ENCODE peak calls at places on chromosomes 13 and 19, in four cellular contexts. A is GM06990, H is omental fat pad, S is sigmoid colon. I is an unnamed sample.

GRCh38 chr13:92727118-92727517 is 499.5 kb upstream of the GPC6 start:
- DNase-seq in A (no peak), H (no peak), S (no peak), I (no peak)

GRCh38 chr19:12997225-12997966 is 2.1 kb downstream of the NFIX start:
- DNase-seq in A (no peak), H (no peak), S (no peak), I (no peak)

GRCh38 chr13:59710995-59711701 is 452.6 kb downstream of the DIAPH3 start:
- DNase-seq in A (no peak), H (no peak), S (no peak), I (no peak)

GRCh38 chr13:26480246-26480855 is 77.1 kb upstream of the WASF3 start:
- DNase-seq in A (no peak), H (no peak), S (peak), I (no peak)

GRCh38 chr13:43428545-43429287 is 358.1 kb downstream of the ENOX1 start:
- DNase-seq in A (no peak), H (no peak), S (no peak), I (no peak)

GRCh38 chr19:1210227-1210538 is 4.6 kb downstream of the STK11 start:
- DNase-seq in A (no peak), H (no peak), S (no peak), I (no peak)

GRCh38 chr13:49791753-49792549 is 531 bp downstream of the KPNA3 start:
- DNase-seq in A (peak), H (no peak), S (peak), I (peak)

GRCh38 chr13:113631341-113632095 is 26.5 kb downstream of the ATP4B start:
- DNase-seq in A (no peak), H (no peak), S (peak), I (peak)

GRCh38 chr19:18733196-18733647 is 49.7 kb downstream of the CRTC1 start:
- DNase-seq in A (no peak), H (no peak), S (peak), I (no peak)

GRCh38 chr13:111152836-111153235 is 37.7 kb downstream of the ARHGEF7 start:
- DNase-seq in A (no peak), H (no peak), S (no peak), I (no peak)

GRCh38 chr13:29935309-29935981 is 85.0 kb upstream of the UBL3 start:
- DNase-seq in A (peak), H (no peak), S (no peak), I (no peak)

GRCh38 chr19:5083547-5083965 is 114.6 kb downstream of the KDM4B start:
- DNase-seq in A (no peak), H (no peak), S (peak), I (no peak)

GRCh38 chr19:30880551-30880950 is 468.7 kb downstream of the TSHZ3 start:
- DNase-seq in A (no peak), H (no peak), S (no peak), I (no peak)

GRCh38 chr13:46712524-46712923 is 84.4 kb downstream of the ESD start:
- DNase-seq in A (no peak), H (no peak), S (no peak), I (no peak)

GRCh38 chr13:44068737-44069136 is 189.0 kb downstream of the LACC1 start:
- DNase-seq in A (no peak), H (no peak), S (no peak), I (no peak)

GRCh38 chr19:10780368-10780767 is 55.6 kb downstream of the TMED1 start:
- DNase-seq in A (no peak), H (peak), S (peak), I (peak)

GRCh38 chr13:41148421-41149283 is 16.1 kb upstream of the KBTBD6 start:
- DNase-seq in A (no peak), H (no peak), S (no peak), I (no peak)

GRCh38 chr13:99085139-99085845 is 107.4 kb upstream of the DOCK9 start:
- DNase-seq in A (peak), H (no peak), S (peak), I (no peak)

GRCh38 chr13:67231481-67231940 is 1.4 kb upstream of the PCDH9 start:
- DNase-seq in A (no peak), H (no peak), S (no peak), I (no peak)

GRCh38 chr19:12272980-12273901 is 21.4 kb downstream of the ZNF44 start:
- DNase-seq in A (no peak), H (no peak), S (no peak), I (no peak)

GRCh38 chr13:45047394-45048328 is 58.3 kb downstream of the GPALPP1 start:
- DNase-seq in A (peak), H (peak), S (peak), I (peak)

GRCh38 chr19:2475018-2475701 is 767 bp upstream of the GADD45B start:
- DNase-seq in A (peak), H (no peak), S (peak), I (no peak)

GRCh38 chr13:41054212-41054877 is 7.0 kb upstream of the WBP4 start:
- DNase-seq in A (peak), H (no peak), S (no peak), I (no peak)

GRCh38 chr19:5261151-5261890 is 79.3 kb downstream of the PTPRS start:
- DNase-seq in A (no peak), H (no peak), S (no peak), I (no peak)

GRCh38 chr13:114147803-114148520 is 15.5 kb upstream of the RASA3 start:
- DNase-seq in A (no peak), H (no peak), S (no peak), I (no peak)

GRCh38 chr19:19540707-19541515 is 2.8 kb downstream of the CILP2 start:
- DNase-seq in A (peak), H (peak), S (no peak), I (no peak)

GRCh38 chr13:50518791-50519201 is 324.7 kb downstream of the DLEU7 start:
- DNase-seq in A (no peak), H (no peak), S (no peak), I (no peak)

GRCh38 chr19:1090731-1091543 is 4.2 kb downstream of the POLR2E start:
- DNase-seq in A (peak), H (no peak), S (no peak), I (no peak)

GRCh38 chr19:6458695-6459355 is 767 bp downstream of the SLC25A23 start:
- DNase-seq in A (peak), H (no peak), S (no peak), I (no peak)

GRCh38 chr19:11364935-11365334 is 9.5 kb upstream of the SWSAP1 start:
- DNase-seq in A (no peak), H (no peak), S (no peak), I (no peak)

GRCh38 chr19:43126720-43127119 is 44.2 kb upstream of the PSG2 start:
- DNase-seq in A (no peak), H (no peak), S (no peak), I (no peak)

DNA sequence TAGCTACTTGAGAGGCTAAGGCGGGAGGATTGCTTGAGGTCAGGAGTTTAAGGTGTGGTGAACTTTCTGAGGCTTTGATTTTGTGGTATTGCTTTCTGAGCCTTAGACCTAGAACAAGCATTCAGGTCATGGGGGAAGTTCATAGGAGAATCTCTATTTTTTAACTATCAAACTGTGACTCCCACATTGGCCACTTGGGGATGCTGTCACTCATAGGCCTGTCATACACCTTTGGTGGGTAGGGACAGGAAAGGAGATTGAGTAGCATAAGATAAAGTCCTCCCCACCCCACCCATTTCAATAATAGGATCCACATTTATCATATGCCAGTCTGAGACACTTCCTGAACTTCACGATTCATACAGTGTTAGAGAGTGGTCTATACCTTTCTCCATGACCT is 41.9 kb upstream of the PSG2 start:
- DNase-seq in A (no peak), H (no peak), S (no peak), I (no peak)
- TF ChIP-seq CTCF in A (peak), H (no peak), S (no peak), I (no peak)

DNA sequence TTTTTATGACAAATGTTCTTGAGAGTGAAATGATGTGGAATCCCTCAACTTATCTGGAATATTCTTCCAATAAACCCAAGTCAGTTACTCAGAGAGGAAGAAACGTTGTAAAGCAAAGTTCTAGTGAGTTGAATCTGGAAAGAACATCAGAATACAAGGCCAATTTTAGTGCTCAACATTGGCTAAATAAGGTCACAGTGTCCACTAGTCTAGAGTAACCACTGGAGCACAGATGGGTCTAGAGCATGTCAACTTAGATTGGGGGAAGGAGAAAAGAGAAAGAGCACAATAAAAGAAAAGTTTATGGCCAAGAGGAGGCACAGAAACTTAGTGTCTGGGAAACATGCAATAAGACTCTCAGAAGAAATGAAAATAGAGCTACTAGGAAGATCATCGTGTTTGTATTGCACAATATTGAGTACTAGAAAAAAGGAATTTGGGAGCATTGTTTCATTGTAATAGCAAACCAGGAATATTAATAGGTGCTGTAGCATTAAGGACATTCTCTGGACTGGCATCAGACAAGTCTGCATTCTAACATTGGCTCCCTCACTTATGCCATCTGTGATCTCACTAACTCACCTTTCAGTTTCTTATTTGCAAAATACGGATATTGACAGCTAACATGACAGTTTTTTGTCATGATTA is 1318.5 kb downstream of the PCDH9 start:
- DNase-seq in A (no peak), H (no peak), S (no peak), I (no peak)
- TF ChIP-seq CTCF in A (no peak), H (no peak), S (no peak), I (no peak)

GRCh38 chr19:31894451-31894850 is 451.0 kb upstream of the ZNF507 start:
- DNase-seq in A (no peak), H (no peak), S (no peak), I (no peak)
- TF ChIP-seq CTCF in A (no peak), H (no peak), S (no peak), I (no peak)

GRCh38 chr13:22801402-22802003 is 379.3 kb upstream of the SGCG start:
- DNase-seq in A (no peak), H (no peak), S (no peak), I (no peak)
- TF ChIP-seq CTCF in A (peak), H (no peak), S (peak), I (no peak)

GRCh38 chr19:29515233-29515619 is 10.6 kb upstream of the VSTM2B start:
- DNase-seq in A (no peak), H (no peak), S (no peak), I (no peak)

GRCh38 chr19:29516821-29517395 is 8.9 kb upstream of the VSTM2B start:
- DNase-seq in A (no peak), H (no peak), S (peak), I (no peak)

GRCh38 chr19:29514525-29515232 is 11.1 kb upstream of the VSTM2B start:
- DNase-seq in A (no peak), H (no peak), S (no peak), I (no peak)

GRCh38 chr19:29516358-29516725 is 9.5 kb upstream of the VSTM2B start:
- DNase-seq in A (no peak), H (no peak), S (no peak), I (no peak)

DNA sequence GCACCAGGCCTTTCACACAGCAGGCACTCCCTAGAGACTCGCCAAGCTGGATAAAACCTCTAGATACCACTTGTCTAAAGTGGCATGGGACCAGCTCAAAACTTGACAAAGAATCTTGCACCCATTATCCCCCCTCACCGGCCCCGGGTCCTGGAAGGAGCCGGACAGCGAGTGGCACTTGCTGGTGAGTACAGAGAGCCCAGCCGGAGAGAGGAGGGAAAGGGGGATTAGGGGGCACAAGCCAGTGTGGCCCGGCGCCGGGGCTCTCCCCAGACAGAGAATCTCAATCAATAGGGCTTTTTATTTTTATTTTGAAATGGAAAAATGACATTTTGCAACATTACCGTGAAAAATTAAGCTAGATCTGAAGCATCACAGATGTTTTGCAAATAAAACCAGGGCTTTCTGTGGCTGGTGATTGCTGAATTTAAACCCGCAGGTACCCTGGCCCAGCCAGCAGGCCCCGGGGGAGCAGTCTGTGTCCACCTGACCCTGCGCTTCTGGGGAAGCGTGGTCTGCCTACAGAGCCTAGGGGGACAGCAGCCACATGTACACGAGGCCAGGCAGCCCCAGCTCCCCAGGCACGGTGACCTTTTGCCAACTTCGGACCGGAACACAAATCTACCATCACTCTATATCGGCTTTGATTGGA is 10.0 kb upstream of the VSTM2B start:
- DNase-seq in A (no peak), H (no peak), S (no peak), I (no peak)
- TF ChIP-seq CTCF in A (no peak), H (no peak), S (no peak), I (no peak)

DNA sequence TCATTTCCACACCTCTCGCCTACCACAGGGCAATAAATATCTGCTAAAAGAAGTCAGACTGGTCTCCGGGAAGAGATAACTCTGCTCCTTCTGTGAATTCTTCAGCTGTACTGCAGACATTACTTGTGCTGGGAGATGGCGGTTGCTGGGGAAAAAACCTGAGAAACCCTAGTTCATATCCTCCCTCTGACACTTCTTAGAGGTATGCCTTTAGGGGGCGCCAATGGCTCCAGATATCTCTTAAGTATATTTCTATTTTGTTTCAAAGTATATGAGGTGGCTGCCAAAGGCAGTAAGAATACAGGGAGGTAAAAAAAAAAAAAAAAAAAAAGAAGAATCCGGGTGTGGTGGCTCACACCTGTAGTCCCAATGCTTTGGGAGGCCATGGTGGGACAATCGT is 175.2 kb downstream of the PAN3 start:
- DNase-seq in A (no peak), H (no peak), S (no peak), I (no peak)
- TF ChIP-seq CTCF in A (peak), H (no peak), S (no peak), I (peak)

GRCh38 chr19:14433454-14434156 is 499 bp downstream of the PKN1 start:
- DNase-seq in A (peak), H (no peak), S (no peak), I (no peak)
- TF ChIP-seq CTCF in A (no peak), H (no peak), S (no peak), I (no peak)

GRCh38 chr19:38144667-38145066 is 79.4 kb downstream of the DPF1 start:
- DNase-seq in A (no peak), H (no peak), S (no peak), I (no peak)

GRCh38 chr19:38145627-38146026 is 78.4 kb downstream of the DPF1 start:
- DNase-seq in A (no peak), H (no peak), S (no peak), I (no peak)

GRCh38 chr19:38141108-38141507 is 82.9 kb downstream of the DPF1 start:
- DNase-seq in A (no peak), H (no peak), S (no peak), I (no peak)

GRCh38 chr19:38142176-38143035 is 81.6 kb downstream of the DPF1 start:
- DNase-seq in A (no peak), H (no peak), S (no peak), I (no peak)

GRCh38 chr19:38143847-38144246 is 80.2 kb downstream of the DPF1 start:
- DNase-seq in A (no peak), H (no peak), S (no peak), I (no peak)
- TF ChIP-seq CTCF in A (peak), H (no peak), S (no peak), I (no peak)

DNA sequence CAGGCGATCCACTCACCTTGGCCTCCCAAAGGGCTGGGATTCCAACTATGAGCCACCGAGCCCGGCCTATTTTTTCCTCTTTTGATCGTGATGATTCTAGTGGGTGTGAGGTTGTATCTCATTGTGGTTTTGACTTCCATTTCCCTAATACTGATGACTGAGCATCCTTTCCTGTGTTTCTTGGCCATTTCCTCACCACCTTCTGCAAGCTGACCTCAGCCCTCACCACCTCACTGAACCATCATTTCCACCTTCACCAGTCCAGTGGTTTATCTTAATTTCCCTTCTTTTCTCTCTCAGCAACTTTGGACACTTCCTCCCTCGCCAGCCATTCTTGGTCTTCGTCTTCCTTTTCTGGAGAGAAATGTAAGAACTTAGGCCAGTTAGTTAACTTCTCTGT is 13.0 kb upstream of the BICRA start:
- DNase-seq in A (no peak), H (no peak), S (no peak), I (peak)
- TF ChIP-seq CTCF in A (no peak), H (no peak), S (no peak), I (no peak)

I was measured in CD14-positive monocyte.